ENCODE peak calls at places on chromosomes 11 and 22, in eight cellular contexts. L is sigmoid colon, O is heart right ventricle, A is cardiac muscle cell, Z is PC-3, E is stomach, P is colonic mucosa, R is mucosa of descending colon. B is an unnamed sample. For H3K4me1, the result is how much of the 10 kb centered on the place peaks cover.

GRCh38 chr11:33160147-33160546 is 1.1 kb downstream of the CSTF3 start:
- DNase-seq in L (no peak), O (no peak), A (no peak), Z (peak), E (no peak), P (no peak), R (no peak), B (no peak)

GRCh38 chr11:28819741-28820140 is 711.6 kb downstream of the METTL15 start:
- DNase-seq in L (no peak), O (no peak), A (no peak), Z (no peak), E (no peak), P (no peak), R (no peak), B (no peak)

GRCh38 chr11:79081441-79082124 is 359.2 kb downstream of the TENM4 start:
- DNase-seq in L (no peak), O (no peak), A (no peak), Z (no peak), E (no peak), P (no peak), R (no peak), B (no peak)

GRCh38 chr11:36296925-36297604 is 977 bp downstream of the PRR5L start:
- DNase-seq in L (no peak), O (no peak), A (no peak), Z (no peak), E (no peak), P (peak), R (peak), B (no peak)

GRCh38 chr22:38203090-38203810 is 1.5 kb downstream of the MAFF start:
- DNase-seq in L (peak), O (no peak), A (peak), Z (peak), E (peak), P (peak), R (peak), B (no peak)

GRCh38 chr11:79196950-79197349 is 243.9 kb downstream of the TENM4 start:
- DNase-seq in L (no peak), O (no peak), A (no peak), Z (no peak), E (no peak), P (no peak), R (no peak), B (no peak)

GRCh38 chr11:35050596-35050995 is 88.4 kb upstream of the CD44 start:
- DNase-seq in L (no peak), O (no peak), A (no peak), Z (no peak), E (no peak), P (no peak), R (no peak), B (no peak)

GRCh38 chr11:45652781-45653180 is 12.6 kb downstream of the CHST1 start:
- DNase-seq in L (peak), O (no peak), A (no peak), Z (peak), E (no peak), P (peak), R (no peak), B (no peak)

GRCh38 chr11:35909866-35910265 is 34.0 kb upstream of the LDLRAD3 start:
- DNase-seq in L (no peak), O (no peak), A (no peak), Z (no peak), E (no peak), P (no peak), R (no peak), B (no peak)

GRCh38 chr22:19291218-19291579 is 320 bp downstream of the CLTCL1 start:
- DNase-seq in L (peak), O (peak), A (peak), Z (no peak), E (peak), P (peak), R (peak), B (peak)

GRCh38 chr22:39920134-39920743 is 19.4 kb downstream of the GRAP2 start:
- DNase-seq in L (no peak), O (no peak), A (no peak), Z (no peak), E (no peak), P (no peak), R (no peak), B (no peak)

GRCh38 chr11:132035228-132035627 is 664.8 kb downstream of the NTM start:
- DNase-seq in L (no peak), O (no peak), A (no peak), Z (no peak), E (no peak), P (no peak), R (no peak), B (no peak)

GRCh38 chr11:1091332-1092083 is 16.8 kb downstream of the MUC2 start:
- DNase-seq in L (no peak), O (no peak), A (no peak), Z (no peak), E (no peak), P (no peak), R (no peak), B (peak)

GRCh38 chr11:62324738-62325556 is 12.3 kb upstream of the ASRGL1 start:
- DNase-seq in L (no peak), O (no peak), A (peak), Z (peak), E (no peak), P (peak), R (peak), B (peak)

GRCh38 chr11:19952101-19952605 is 208.1 kb downstream of the DBX1 start:
- DNase-seq in L (no peak), O (no peak), A (no peak), Z (no peak), E (no peak), P (no peak), R (no peak), B (no peak)

GRCh38 chr11:117978982-117979381 is 7.2 kb upstream of the IL10RA start:
- DNase-seq in L (no peak), O (no peak), A (no peak), Z (no peak), E (no peak), P (no peak), R (no peak), B (no peak)

GRCh38 chr22:25199726-25200520 is at the start of gene CRYBB3:
- DNase-seq in L (no peak), O (no peak), A (no peak), Z (no peak), E (no peak), P (no peak), R (no peak), B (no peak)

GRCh38 chr22:20244744-20245576 is 23.2 kb downstream of the RTN4R start:
- DNase-seq in L (no peak), O (no peak), A (no peak), Z (no peak), E (no peak), P (no peak), R (no peak), B (peak)

GRCh38 chr11:86803641-86804040 is 3.3 kb downstream of the PRSS23 start:
- DNase-seq in L (no peak), O (no peak), A (no peak), Z (peak), E (no peak), P (no peak), R (no peak), B (no peak)

GRCh38 chr22:47837703-47838102 is 1075.3 kb downstream of the TBC1D22A start:
- DNase-seq in L (no peak), O (no peak), A (no peak), Z (peak), E (no peak), P (no peak), R (no peak), B (no peak)

GRCh38 chr11:1829039-1829820 is 5.6 kb upstream of the SYT8 start:
- DNase-seq in L (no peak), O (peak), A (no peak), Z (peak), E (no peak), P (no peak), R (peak), B (no peak)

GRCh38 chr11:95453616-95454118 is 222.7 kb upstream of the SESN3 start:
- DNase-seq in L (peak), O (peak), A (no peak), Z (peak), E (peak), P (no peak), R (no peak), B (peak)

GRCh38 chr11:63508009-63508408 is 2.1 kb downstream of the LGALS12 start:
- DNase-seq in L (no peak), O (peak), A (peak), Z (peak), E (peak), P (peak), R (no peak), B (peak)
- TF ChIP-seq CTCF in L (no peak), O (peak), A (peak), Z (peak), E (peak), P (no peak), R (no peak), B (peak)

GRCh38 chr11:2929511-2929879 is 275 bp upstream of the PHLDA2 start:
- DNase-seq in L (peak), O (no peak), A (no peak), Z (peak), E (peak), P (peak), R (peak), B (no peak)

GRCh38 chr11:2929880-2930704 is 872 bp upstream of the PHLDA2 start:
- DNase-seq in L (peak), O (no peak), A (no peak), Z (peak), E (peak), P (peak), R (peak), B (no peak)

GRCh38 chr11:2931416-2931746 is 2.2 kb upstream of the PHLDA2 start:
- DNase-seq in L (peak), O (no peak), A (no peak), Z (no peak), E (no peak), P (no peak), R (no peak), B (no peak)

GRCh38 chr11:2931771-2932738 is 2.8 kb upstream of the PHLDA2 start:
- DNase-seq in L (peak), O (no peak), A (no peak), Z (no peak), E (no peak), P (peak), R (peak), B (no peak)

GRCh38 chr11:2930705-2931415 is 1.6 kb upstream of the PHLDA2 start:
- DNase-seq in L (peak), O (peak), A (peak), Z (peak), E (peak), P (peak), R (peak), B (peak)
- H3K4me3 ChIP-seq in L (peak), O (peak), A (no peak), Z (peak), E (peak), P (peak), R (no peak), B (no peak)

GRCh38 chr11:8720868-8721739 is 38.5 kb downstream of the RPL27A start:
- DNase-seq in L (no peak), O (no peak), A (no peak), Z (peak), E (peak), P (peak), R (no peak), B (no peak)

GRCh38 chr11:8720376-8720775 is 37.8 kb downstream of the RPL27A start:
- DNase-seq in L (no peak), O (no peak), A (no peak), Z (peak), E (peak), P (no peak), R (no peak), B (no peak)

GRCh38 chr11:8722156-8722555 is 39.6 kb downstream of the RPL27A start:
- DNase-seq in L (peak), O (peak), A (no peak), Z (no peak), E (no peak), P (peak), R (no peak), B (no peak)

GRCh38 chr11:8722809-8723208 is 40.2 kb downstream of the RPL27A start:
- DNase-seq in L (no peak), O (no peak), A (no peak), Z (no peak), E (no peak), P (no peak), R (no peak), B (no peak)

GRCh38 chr11:8721740-8722139 is 39.1 kb downstream of the RPL27A start:
- DNase-seq in L (no peak), O (no peak), A (no peak), Z (no peak), E (no peak), P (no peak), R (peak), B (no peak)
- H3K4me1 ChIP-seq in L (under half), O (half or more), A (under half), Z (half or more), E (half or more), P (under half), R (under half), B (under half)

GRCh38 chr11:65470433-65470832 is 28.4 kb upstream of the MALAT1 start:
- DNase-seq in L (peak), O (no peak), A (no peak), Z (no peak), E (no peak), P (no peak), R (no peak), B (no peak)

GRCh38 chr11:65471410-65471762 is 27.5 kb upstream of the MALAT1 start:
- DNase-seq in L (peak), O (peak), A (peak), Z (peak), E (peak), P (peak), R (peak), B (peak)

GRCh38 chr11:65473275-65473860 is 25.5 kb upstream of the MALAT1 start:
- DNase-seq in L (no peak), O (no peak), A (no peak), Z (no peak), E (no peak), P (no peak), R (no peak), B (no peak)

DNA sequence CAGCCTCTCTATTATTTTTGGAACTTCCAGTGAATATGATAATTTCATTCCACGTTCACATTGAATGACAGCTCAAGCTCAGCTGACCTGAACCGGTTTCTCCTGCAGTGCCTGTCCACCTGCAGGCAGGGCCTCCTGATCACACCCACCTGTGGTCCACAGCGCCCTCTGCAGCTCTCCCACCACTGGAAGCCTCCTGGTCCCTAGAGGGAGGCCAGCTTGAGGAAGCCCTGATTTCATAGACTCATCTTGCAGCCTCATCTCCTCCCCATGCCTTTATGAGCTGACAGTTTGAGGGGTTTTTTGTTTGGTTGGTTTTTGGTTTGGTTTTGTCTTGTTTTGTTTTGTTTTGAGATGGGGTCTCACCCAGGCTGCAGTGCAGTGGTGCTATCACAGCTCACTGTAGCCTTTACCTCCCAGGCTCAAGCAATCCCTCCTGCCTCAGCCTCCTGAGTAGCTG is 29.9 kb upstream of the MALAT1 start:
- DNase-seq in L (peak), O (peak), A (peak), Z (peak), E (peak), P (peak), R (peak), B (peak)
- TF ChIP-seq CTCF in L (no peak), O (peak), A (peak), Z (peak), E (peak), P (peak), R (peak), B (peak)

GRCh38 chr22:41991111-41991510 is 7.5 kb upstream of the WBP2NL start:
- DNase-seq in L (no peak), O (no peak), A (no peak), Z (no peak), E (no peak), P (no peak), R (no peak), B (no peak)

GRCh38 chr22:41983516-41983915 is 14.3 kb downstream of the SEPTIN3 start:
- DNase-seq in L (no peak), O (no peak), A (no peak), Z (no peak), E (no peak), P (no peak), R (no peak), B (no peak)

GRCh38 chr22:41984006-41984405 is 14.6 kb upstream of the WBP2NL start:
- DNase-seq in L (no peak), O (no peak), A (no peak), Z (no peak), E (no peak), P (no peak), R (no peak), B (no peak)

GRCh38 chr22:41989246-41989645 is 9.3 kb upstream of the WBP2NL start:
- DNase-seq in L (no peak), O (no peak), A (no peak), Z (no peak), E (no peak), P (no peak), R (no peak), B (no peak)

DNA sequence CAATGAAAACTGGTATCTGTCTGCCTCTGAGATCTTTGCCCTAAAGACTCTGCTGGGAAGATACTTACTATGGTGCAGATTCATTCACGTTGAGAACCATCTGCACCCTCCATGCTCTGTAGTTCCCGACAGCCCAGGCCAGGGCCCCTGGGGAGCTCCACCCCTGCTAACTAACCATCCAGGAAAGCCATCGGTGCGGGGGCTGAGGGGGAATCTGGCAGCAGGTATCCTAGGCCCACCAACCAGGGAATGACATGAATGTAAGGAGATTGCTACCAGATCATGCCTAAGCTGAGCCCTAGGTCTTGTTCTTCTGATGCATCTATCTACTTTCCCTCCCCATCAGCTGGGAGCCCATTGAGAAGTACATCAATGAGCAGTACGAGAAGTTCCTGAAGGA is 11.3 kb upstream of the WBP2NL start:
- DNase-seq in L (no peak), O (no peak), A (no peak), Z (no peak), E (no peak), P (no peak), R (no peak), B (no peak)
- H3K4me3 ChIP-seq in L (no peak), O (no peak), A (no peak), Z (no peak), E (no peak), P (no peak), R (no peak), B (no peak)

DNA sequence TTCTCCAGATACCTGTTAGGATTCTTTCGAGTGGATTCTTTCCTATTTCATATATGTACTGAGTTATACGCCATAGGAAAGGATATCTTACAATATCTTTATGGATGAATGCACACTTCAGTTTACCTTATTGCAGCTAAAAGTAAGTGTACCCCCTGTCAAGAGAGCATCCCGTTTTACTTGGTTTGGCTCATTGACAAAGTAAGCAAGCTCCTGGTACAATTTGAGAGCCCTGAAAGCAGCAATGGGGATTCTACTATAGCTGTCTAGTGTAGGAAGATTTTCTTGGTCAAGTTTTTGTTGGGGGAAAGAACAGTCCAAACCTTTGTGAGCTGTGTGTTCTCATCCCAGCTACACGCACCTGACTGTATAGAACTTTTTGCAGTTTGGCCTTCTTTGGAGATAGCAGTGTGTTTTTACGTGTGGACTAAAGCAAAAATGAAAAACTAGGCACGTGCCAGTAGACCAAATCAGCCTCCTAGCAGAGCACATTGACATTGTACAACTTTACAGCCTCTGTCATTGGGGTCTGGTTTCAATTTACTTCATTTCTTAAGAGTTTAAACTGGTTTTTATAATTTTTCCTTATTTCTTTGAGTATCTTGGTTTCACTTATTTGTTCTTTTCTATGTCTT is 44.0 kb downstream of the PPP6R3 start:
- DNase-seq in L (no peak), O (no peak), A (no peak), Z (no peak), E (no peak), P (no peak), R (no peak), B (no peak)
- H3K4me1 ChIP-seq in L (under half), O (half or more), A (half or more), Z (under half), E (under half), P (under half), R (under half), B (under half)

GRCh38 chr11:66637557-66638176 is 836 bp upstream of the RBM4 start:
- DNase-seq in L (peak), O (no peak), A (no peak), Z (no peak), E (no peak), P (no peak), R (no peak), B (no peak)

GRCh38 chr11:66641834-66642233 is 3.3 kb downstream of the RBM4 start:
- DNase-seq in L (no peak), O (no peak), A (no peak), Z (no peak), E (no peak), P (no peak), R (no peak), B (no peak)

GRCh38 chr11:66636411-66636810 is 2.1 kb upstream of the RBM4 start:
- DNase-seq in L (no peak), O (no peak), A (no peak), Z (no peak), E (no peak), P (no peak), R (no peak), B (no peak)

GRCh38 chr11:66639066-66639813 is 737 bp downstream of the RBM4 start:
- DNase-seq in L (peak), O (peak), A (peak), Z (peak), E (no peak), P (no peak), R (no peak), B (peak)

DNA sequence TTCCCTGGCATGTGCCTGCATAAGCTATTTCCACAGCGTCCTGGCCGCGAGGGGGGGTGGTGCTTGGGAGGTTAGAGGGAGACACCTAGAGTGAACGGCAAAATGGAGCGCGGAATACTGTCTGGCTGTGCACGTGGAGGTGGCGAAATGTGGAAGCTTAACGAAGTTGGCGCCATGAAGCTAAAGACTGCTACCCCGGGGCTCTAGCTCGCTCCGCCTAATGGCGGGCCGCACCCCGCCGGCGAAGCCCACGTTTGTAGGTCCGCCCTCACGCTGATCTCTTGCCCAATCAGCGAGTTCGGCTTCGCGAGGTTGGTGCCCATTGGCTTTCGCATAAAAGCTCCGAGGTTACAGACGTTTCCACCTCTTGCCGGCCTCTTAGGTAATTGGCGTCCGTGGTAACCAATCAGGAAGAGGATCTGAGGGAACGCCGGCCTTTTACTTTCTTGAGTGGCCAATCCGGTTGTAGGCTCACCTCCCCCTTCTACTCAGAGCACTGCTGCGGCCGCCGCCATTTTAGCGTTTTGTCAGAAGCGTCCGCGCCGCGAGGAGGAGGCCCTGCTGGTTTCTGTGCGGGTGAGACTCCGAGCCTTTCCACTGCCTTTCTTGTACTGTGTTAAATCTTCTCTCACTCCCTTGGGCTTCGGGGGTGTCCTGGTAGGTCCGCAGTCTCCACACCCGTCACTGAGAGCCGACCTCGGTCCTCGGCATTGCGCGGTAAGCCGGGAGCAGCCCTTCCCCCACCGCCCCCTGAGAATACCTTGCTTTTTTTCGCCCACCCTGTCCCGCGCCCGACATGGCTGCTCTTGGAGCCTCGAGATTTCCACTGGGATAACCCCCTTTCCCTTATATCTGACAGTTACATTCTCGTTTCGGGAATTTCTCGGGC is at the start of gene RBM4:
- DNase-seq in L (peak), O (peak), A (peak), Z (peak), E (peak), P (peak), R (peak), B (peak)
- TF ChIP-seq CTCF in L (no peak), O (peak), A (peak), Z (no peak), E (no peak), P (no peak), R (peak), B (no peak)

B was measured in BE2C.